ENCODE peak calls at places on chromosome 3, in seven cellular contexts. One of them, this sample, is unnamed.

GRCh38 chr3:30354972-30355371 is 251.4 kb upstream of the TGFBR2 start:
- DNase-seq in M059J: no peak
- DNase-seq in A673: no peak
- DNase-seq in fibroblast of lung: peak; percentile 34
- DNase-seq in endothelial cell: no peak
- DNase-seq in colonic mucosa: no peak
- DNase-seq in H7: no peak
- DNase-seq in this sample: no peak

GRCh38 chr3:199815-200214 is 3.3 kb downstream of the CHL1 start:
- DNase-seq in endothelial cell: no peak
- DNase-seq in fibroblast of lung: no peak
- DNase-seq in colonic mucosa: no peak
- DNase-seq in M059J: no peak
- DNase-seq in A673: no peak
- DNase-seq in H7: no peak
- DNase-seq in this sample: no peak

GRCh38 chr3:147618636-147619035 is 209.5 kb downstream of the ZIC1 start:
- DNase-seq in A673: no peak
- DNase-seq in fibroblast of lung: no peak
- DNase-seq in colonic mucosa: no peak
- DNase-seq in H7: no peak
- DNase-seq in M059J: no peak
- DNase-seq in endothelial cell: no peak
- DNase-seq in this sample: no peak

GRCh38 chr3:107945406-107945805 is 145.4 kb downstream of the CD47 start:
- DNase-seq in endothelial cell: no peak
- DNase-seq in M059J: no peak
- DNase-seq in A673: no peak
- DNase-seq in H7: no peak
- DNase-seq in colonic mucosa: no peak
- DNase-seq in fibroblast of lung: no peak
- DNase-seq in this sample: no peak

GRCh38 chr3:52820741-52821140 is 9.7 kb downstream of the ITIH4 start:
- DNase-seq in colonic mucosa: no peak
- DNase-seq in A673: peak; percentile 18
- DNase-seq in fibroblast of lung: no peak
- DNase-seq in endothelial cell: peak; percentile 58
- DNase-seq in H7: peak; percentile 94
- DNase-seq in M059J: no peak
- DNase-seq in this sample: peak; percentile 78

GRCh38 chr3:154428369-154429206 is 1.4 kb downstream of the GPR149 start:
- DNase-seq in fibroblast of lung: no peak
- DNase-seq in M059J: no peak
- DNase-seq in colonic mucosa: no peak
- DNase-seq in endothelial cell: peak; percentile 38
- DNase-seq in H7: peak; percentile 58
- DNase-seq in A673: no peak
- DNase-seq in this sample: peak; percentile 44

GRCh38 chr3:168095611-168096209 is at the start of gene GOLIM4:
- DNase-seq in H7: peak; percentile 93
- DNase-seq in endothelial cell: peak; percentile 91
- DNase-seq in colonic mucosa: peak; percentile 96
- DNase-seq in fibroblast of lung: peak; percentile 98
- DNase-seq in A673: peak; percentile 93
- DNase-seq in M059J: peak; percentile 99
- DNase-seq in this sample: peak; percentile 96

GRCh38 chr3:168001244-168001643 is 94.5 kb downstream of the GOLIM4 start:
- DNase-seq in H7: no peak
- DNase-seq in endothelial cell: no peak
- DNase-seq in A673: no peak
- DNase-seq in fibroblast of lung: no peak
- DNase-seq in colonic mucosa: no peak
- DNase-seq in M059J: no peak
- DNase-seq in this sample: no peak

GRCh38 chr3:42655980-42656679 is 2.6 kb downstream of the ZBTB47 start:
- DNase-seq in colonic mucosa: no peak
- DNase-seq in endothelial cell: no peak
- DNase-seq in A673: no peak
- DNase-seq in H7: peak; percentile 69
- DNase-seq in M059J: peak; percentile 60
- DNase-seq in fibroblast of lung: peak; percentile 48
- DNase-seq in this sample: peak; percentile 28

GRCh38 chr3:127172670-127173515 is 20.0 kb upstream of the PRR23E start:
- DNase-seq in H7: peak; percentile 69
- DNase-seq in A673: peak; percentile 83
- DNase-seq in fibroblast of lung: peak; percentile 58
- DNase-seq in endothelial cell: no peak
- DNase-seq in colonic mucosa: no peak
- DNase-seq in M059J: peak; percentile 75
- DNase-seq in this sample: peak; percentile 45

GRCh38 chr3:134404366-134404885 is 30.2 kb upstream of the AMOTL2 start:
- DNase-seq in colonic mucosa: no peak
- DNase-seq in A673: no peak
- DNase-seq in endothelial cell: no peak
- DNase-seq in fibroblast of lung: no peak
- DNase-seq in H7: no peak
- DNase-seq in M059J: no peak
- DNase-seq in this sample: no peak

GRCh38 chr3:55000546-55000945 is 72.7 kb upstream of the LRTM1 start:
- DNase-seq in A673: no peak
- DNase-seq in H7: no peak
- DNase-seq in fibroblast of lung: peak; percentile 88
- DNase-seq in endothelial cell: no peak
- DNase-seq in colonic mucosa: no peak
- DNase-seq in M059J: peak; percentile 92
- DNase-seq in this sample: no peak

GRCh38 chr3:64687781-64688515 is at the start of gene ADAMTS9:
- DNase-seq in H7: peak; percentile 83
- DNase-seq in fibroblast of lung: peak; percentile 87
- DNase-seq in endothelial cell: peak; percentile 85
- DNase-seq in M059J: peak; percentile 27
- DNase-seq in A673: peak; percentile 33
- DNase-seq in colonic mucosa: peak; percentile 73
- DNase-seq in this sample: peak; percentile 82

GRCh38 chr3:12158387-12159226 is at the start of gene TIMP4:
- DNase-seq in A673: peak; percentile 50
- DNase-seq in H7: peak; percentile 75
- DNase-seq in M059J: peak; percentile 69
- DNase-seq in fibroblast of lung: peak; percentile 64
- DNase-seq in colonic mucosa: peak; percentile 75
- DNase-seq in endothelial cell: no peak
- DNase-seq in this sample: peak; percentile 63

GRCh38 chr3:195352895-195353488 is 82.0 kb upstream of the XXYLT1 start:
- DNase-seq in fibroblast of lung: peak; percentile 95
- DNase-seq in A673: peak; percentile 50
- DNase-seq in M059J: peak; percentile 67
- DNase-seq in H7: no peak
- DNase-seq in endothelial cell: no peak
- DNase-seq in colonic mucosa: no peak
- DNase-seq in this sample: no peak

GRCh38 chr3:183584246-183584913 is 28.9 kb upstream of the KLHL6 start:
- DNase-seq in H7: no peak
- DNase-seq in M059J: peak; percentile 9
- DNase-seq in endothelial cell: peak; percentile 5
- DNase-seq in fibroblast of lung: peak; percentile 77
- DNase-seq in colonic mucosa: peak; percentile 40
- DNase-seq in A673: no peak
- DNase-seq in this sample: no peak

This sample was measured in H9.